ENCODE peak calls at places on chromosomes 16 and 17, in four cellular contexts. N, E, C and Y are unnamed samples. For H3K79me2, the result is how much of the 10 kb centered on the place peaks cover.

GRCh38 chr17:18234853-18235380 is 9.5 kb downstream of the LLGL1 start:
- DNase-seq in N (no peak), E (no peak), C (no peak), Y (no peak)

GRCh38 chr17:50314456-50315011 is 31.4 kb upstream of the XYLT2 start:
- DNase-seq in N (no peak), E (no peak), C (no peak), Y (no peak)

GRCh38 chr16:55426865-55427484 is 52.0 kb upstream of the MMP2 start:
- DNase-seq in N (no peak), E (no peak), C (no peak), Y (no peak)

GRCh38 chr17:38741853-38742421 is 6.2 kb downstream of the PCGF2 start:
- DNase-seq in N (no peak), E (no peak), C (no peak), Y (no peak)

GRCh38 chr17:42190491-42191180 is 3.7 kb downstream of the GHDC start:
- DNase-seq in N (peak), E (no peak), C (no peak), Y (no peak)

GRCh38 chr16:84673203-84673535 is 24.9 kb downstream of the KLHL36 start:
- DNase-seq in N (no peak), E (no peak), C (no peak), Y (peak)

GRCh38 chr16:19644877-19645276 is 73.2 kb downstream of the KNOP1 start:
- DNase-seq in N (no peak), E (peak), C (no peak), Y (no peak)

GRCh38 chr17:61582593-61582992 is 8.4 kb downstream of the NACA2 start:
- DNase-seq in N (no peak), E (no peak), C (no peak), Y (peak)

GRCh38 chr17:5466295-5466694 is 2.5 kb downstream of the DHX33 start:
- DNase-seq in N (no peak), E (no peak), C (no peak), Y (no peak)

GRCh38 chr16:31333686-31334649 is 21.0 kb upstream of the ITGAX start:
- DNase-seq in N (peak), E (peak), C (no peak), Y (peak)

GRCh38 chr16:5041604-5042133 is 7.9 kb upstream of the NAGPA start:
- DNase-seq in N (no peak), E (no peak), C (no peak), Y (peak)

GRCh38 chr16:78075800-78076199 is 23.7 kb upstream of the WWOX start:
- DNase-seq in N (no peak), E (peak), C (no peak), Y (no peak)

GRCh38 chr16:79653337-79654000 is 52.9 kb upstream of the MAF start:
- DNase-seq in N (no peak), E (no peak), C (no peak), Y (no peak)

GRCh38 chr16:70706948-70707465 is 21.2 kb upstream of the MTSS2 start:
- DNase-seq in N (no peak), E (no peak), C (no peak), Y (peak)

GRCh38 chr17:15289285-15290185 is 24.4 kb upstream of the PMP22 start:
- DNase-seq in N (no peak), E (no peak), C (no peak), Y (peak)

GRCh38 chr17:36593651-36594316 is 2.1 kb downstream of the DHRS11 start:
- DNase-seq in N (no peak), E (peak), C (no peak), Y (peak)

GRCh38 chr16:28914325-28914724 is 10.7 kb downstream of the RABEP2 start:
- DNase-seq in N (no peak), E (no peak), C (no peak), Y (no peak)

GRCh38 chr16:84657229-84657837 is 9.0 kb downstream of the KLHL36 start:
- DNase-seq in N (no peak), E (no peak), C (no peak), Y (no peak)

GRCh38 chr16:56355786-56356275 is 69.5 kb downstream of the AMFR start:
- DNase-seq in N (peak), E (no peak), C (no peak), Y (peak)

GRCh38 chr17:600576-601301 is 113.9 kb downstream of the VPS53 start:
- DNase-seq in N (no peak), E (no peak), C (no peak), Y (no peak)

GRCh38 chr16:29198731-29199521 is 207.6 kb downstream of the NPIPB11 start:
- DNase-seq in N (peak), E (no peak), C (no peak), Y (no peak)

GRCh38 chr17:72393553-72393952 is 272.7 kb downstream of the SOX9 start:
- DNase-seq in N (no peak), E (no peak), C (no peak), Y (no peak)

GRCh38 chr16:81838794-81839193 is 59.7 kb downstream of the PLCG2 start:
- DNase-seq in N (no peak), E (no peak), C (no peak), Y (no peak)

GRCh38 chr16:88824256-88825077 is 12.7 kb upstream of the APRT start:
- DNase-seq in N (no peak), E (no peak), C (no peak), Y (no peak)

GRCh38 chr16:88825146-88825545 is 13.4 kb upstream of the APRT start:
- DNase-seq in N (no peak), E (no peak), C (no peak), Y (no peak)

GRCh38 chr16:88827727-88828126 is 16.0 kb upstream of the APRT start:
- DNase-seq in N (no peak), E (no peak), C (no peak), Y (no peak)

GRCh38 chr16:88828711-88829110 is 17.0 kb upstream of the APRT start:
- DNase-seq in N (no peak), E (no peak), C (no peak), Y (no peak)

GRCh38 chr16:88826070-88826840 is 14.5 kb upstream of the APRT start:
- DNase-seq in N (no peak), E (no peak), C (no peak), Y (no peak)
- H4K8ac ChIP-seq in N (no peak), E (no peak), C (no peak), Y (no peak)

DNA sequence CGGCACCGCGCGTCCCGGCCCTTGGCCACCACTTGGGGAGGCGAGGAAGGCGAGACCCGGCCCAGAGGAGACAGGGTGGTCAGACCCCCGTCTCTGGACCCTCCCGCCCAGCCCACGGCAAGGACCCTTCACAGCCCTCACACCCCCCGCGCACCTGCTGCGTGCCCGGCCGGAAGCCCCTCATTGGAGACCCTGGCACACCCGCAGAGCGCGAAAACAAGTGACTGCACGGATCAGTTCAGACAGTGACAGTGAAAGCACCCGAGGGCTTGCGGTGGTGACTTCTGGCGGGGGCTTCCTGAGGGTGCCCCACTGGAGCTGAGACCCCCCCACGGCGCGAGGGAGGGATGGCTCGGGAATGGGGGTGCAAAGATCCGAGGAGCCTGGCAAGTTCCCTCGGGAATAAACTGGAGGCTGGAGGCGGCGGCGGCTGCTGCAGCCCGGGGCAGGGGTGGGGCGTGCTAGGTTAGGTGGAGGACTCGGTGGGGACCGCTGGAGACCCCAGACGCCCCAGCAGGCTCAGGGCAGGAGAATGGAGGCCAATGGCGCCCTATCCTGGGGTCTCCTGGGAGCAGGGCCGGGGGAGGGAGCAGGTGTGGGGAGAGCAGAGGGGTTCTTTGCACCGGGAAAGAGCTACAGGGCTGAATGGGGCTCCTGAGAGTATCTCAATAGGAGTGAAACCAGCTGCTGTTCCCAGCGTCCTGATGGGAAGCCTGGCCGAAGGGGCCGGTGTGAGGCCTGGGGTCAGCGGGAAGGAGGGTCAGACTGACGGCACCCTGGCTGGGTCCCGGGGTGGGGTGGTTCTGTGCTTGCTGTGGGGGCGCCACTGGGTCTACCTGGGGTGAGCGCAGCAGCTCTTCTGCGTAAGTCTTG is 824 bp upstream of the FBXL16 start:
- DNase-seq in N (no peak), E (no peak), C (no peak), Y (no peak)
- H3K4me2 ChIP-seq in N (peak), E (no peak), C (peak), Y (no peak)

DNA sequence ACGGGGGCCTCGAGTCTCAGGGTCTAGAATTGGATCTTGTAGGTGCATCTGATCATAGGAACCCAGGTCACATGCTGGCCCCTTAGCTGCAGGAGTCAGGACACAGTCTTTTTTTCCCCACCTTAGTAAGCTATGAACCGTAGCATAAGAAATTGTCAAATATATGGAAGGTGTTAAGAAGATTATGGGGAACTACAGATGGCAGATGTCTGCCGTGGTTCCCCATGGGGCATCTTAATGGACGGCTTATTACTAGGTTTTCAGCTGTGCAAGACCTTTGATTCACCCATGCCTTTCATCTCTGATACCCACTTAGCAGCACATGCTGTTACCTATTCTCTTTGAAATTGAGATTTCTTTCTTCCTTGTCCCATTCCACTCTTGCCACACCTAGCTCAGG is 70.7 kb downstream of the RPTOR start:
- DNase-seq in N (no peak), E (no peak), C (no peak), Y (no peak)
- H3K79me2 ChIP-seq in N (under half), E (under half), C (half or more), Y (under half)

GRCh38 chr17:77957869-77958715 is at the start of gene TNRC6C:
- DNase-seq in N (peak), E (peak), C (peak), Y (peak)
- H4K8ac ChIP-seq in N (no peak), E (no peak), C (peak), Y (peak)

GRCh38 chr16:54191592-54191991 is 95.0 kb downstream of the IRX3 start:
- DNase-seq in N (no peak), E (no peak), C (no peak), Y (no peak)

GRCh38 chr16:54191163-54191562 is 95.4 kb downstream of the IRX3 start:
- DNase-seq in N (no peak), E (no peak), C (no peak), Y (no peak)

GRCh38 chr16:54193013-54193655 is 93.5 kb downstream of the IRX3 start:
- DNase-seq in N (no peak), E (no peak), C (no peak), Y (no peak)

GRCh38 chr16:54194008-54194731 is 92.4 kb downstream of the IRX3 start:
- DNase-seq in N (peak), E (peak), C (no peak), Y (no peak)

GRCh38 chr16:54193656-54194007 is 93.0 kb downstream of the IRX3 start:
- DNase-seq in N (peak), E (peak), C (peak), Y (peak)
- H3K4me2 ChIP-seq in N (peak), E (peak), C (peak), Y (peak)

GRCh38 chr17:63804328-63804727 is 22.9 kb upstream of the PSMC5 start:
- DNase-seq in N (no peak), E (no peak), C (no peak), Y (no peak)

DNA sequence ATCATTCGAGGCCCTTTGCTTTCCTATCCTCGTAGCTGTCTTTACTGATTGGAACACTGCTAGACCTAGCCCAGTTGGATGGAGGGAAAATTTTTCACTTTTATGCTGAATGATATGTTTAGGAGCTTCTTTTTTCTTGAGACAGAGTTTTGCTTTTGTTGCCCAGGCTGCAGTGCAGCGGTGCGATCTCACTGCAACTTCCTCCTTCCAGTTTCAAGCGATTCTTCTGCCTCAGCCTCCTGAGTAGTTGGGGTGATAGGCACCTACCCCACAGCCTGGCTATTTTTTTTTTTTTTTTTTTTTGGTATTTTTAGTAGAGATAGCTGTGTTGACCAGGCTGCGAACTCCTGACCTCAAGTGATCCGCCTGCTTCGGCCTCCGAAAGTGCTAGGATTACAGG is 17.3 kb upstream of the PSMC5 start:
- DNase-seq in N (no peak), E (no peak), C (no peak), Y (no peak)
- H3K79me2 ChIP-seq in N (under half), E (under half), C (under half), Y (under half)

DNA sequence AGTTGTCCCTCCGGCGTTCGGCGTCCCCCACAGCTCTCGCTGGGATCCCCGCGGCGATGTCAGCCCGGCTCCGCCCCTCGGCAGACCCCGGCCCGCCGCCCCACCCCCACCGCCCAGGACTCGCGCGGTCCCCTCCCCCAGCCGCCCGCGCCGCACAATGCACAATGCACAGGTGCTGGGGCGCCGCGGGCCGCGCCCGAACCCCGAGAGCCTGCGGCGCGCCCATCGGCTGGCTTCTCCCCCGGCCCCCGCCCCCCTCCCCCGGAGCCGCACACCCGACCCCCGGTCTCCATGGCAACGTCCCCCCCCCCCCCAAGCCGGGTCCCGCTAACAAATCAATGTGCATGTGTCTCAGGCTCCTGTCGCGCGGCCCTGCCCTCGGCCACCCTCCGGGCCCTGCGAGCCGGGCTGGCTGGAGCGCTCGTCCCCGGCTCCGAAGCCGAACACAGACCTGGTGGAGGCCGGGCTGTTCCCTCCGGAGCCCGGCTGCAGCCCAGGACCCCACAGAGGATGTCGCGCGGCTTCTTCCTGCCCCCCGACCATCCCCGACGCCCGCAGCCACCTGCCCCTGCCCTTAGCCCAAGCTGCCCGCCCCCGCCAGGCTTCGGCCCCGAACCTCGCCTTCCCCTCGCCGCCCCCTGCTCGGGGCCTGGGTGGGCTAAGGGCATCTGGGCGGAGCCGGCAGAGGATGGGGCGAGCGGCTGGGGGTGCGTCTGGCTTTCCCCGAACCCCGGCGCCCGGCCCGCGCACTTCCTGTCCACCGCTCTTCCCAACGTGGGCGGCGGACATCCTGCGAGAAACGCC is 817 bp upstream of the CBX8 start:
- DNase-seq in N (no peak), E (peak), C (no peak), Y (no peak)
- H4K8ac ChIP-seq in N (no peak), E (no peak), C (peak), Y (peak)

GRCh38 chr16:65679785-65680184 is 557.9 kb upstream of the CDH11 start:
- DNase-seq in N (no peak), E (no peak), C (no peak), Y (no peak)
- H3K4me2 ChIP-seq in N (no peak), E (no peak), C (no peak), Y (no peak)

GRCh38 chr17:78615631-78616030 is 38.4 kb upstream of the DNAH17 start:
- DNase-seq in N (no peak), E (no peak), C (no peak), Y (no peak)
- H3K79me2 ChIP-seq in N (under half), E (under half), C (under half), Y (under half)